ENCODE peak calls at places on chromosomes 4 and X, in eight cellular contexts. R is iPS DF 6.9; E is right atrium auricular region; G is sigmoid colon; F is pancreas; V is heart right ventricle; W is lung; Z is CD8-positive, alpha-beta T cell. J is an unnamed sample.

GRCh38 chr4:16001484-16001858 is 38.5 kb upstream of the FGFBP2 start:
- DNase-seq in R (peak), E (peak), G (peak), F (no peak), V (no peak), W (peak), Z (no peak), J (no peak)

GRCh38 chr4:95835672-95836071 is 4.2 kb upstream of the PDHA2 start:
- DNase-seq in R (peak), E (no peak), G (no peak), F (no peak), V (no peak), W (no peak), Z (no peak), J (no peak)

GRCh38 chrX:144327515-144327914 is 443.6 kb downstream of the UBE2NL start:
- DNase-seq in R (no peak), E (no peak), G (no peak), F (no peak), V (no peak), W (no peak), Z (no peak), J (no peak)

GRCh38 chr4:74919783-74920182 is 13.1 kb upstream of the PARM1 start:
- DNase-seq in R (no peak), E (no peak), G (no peak), F (no peak), V (no peak), W (no peak), Z (no peak), J (no peak)

GRCh38 chr4:174503079-174503724 is 19.1 kb downstream of the HPGD start:
- DNase-seq in R (no peak), E (no peak), G (no peak), F (no peak), V (no peak), W (no peak), Z (no peak), J (no peak)

GRCh38 chr4:37381040-37381668 is 136.6 kb downstream of the NWD2 start:
- DNase-seq in R (no peak), E (no peak), G (no peak), F (no peak), V (no peak), W (no peak), Z (no peak), J (no peak)

GRCh38 chr4:109207060-109207459 is 95.4 kb downstream of the COL25A1 start:
- DNase-seq in R (no peak), E (no peak), G (no peak), F (no peak), V (no peak), W (no peak), Z (no peak), J (no peak)

GRCh38 chr4:79446145-79446544 is 38.1 kb upstream of the GK2 start:
- DNase-seq in R (no peak), E (no peak), G (no peak), F (no peak), V (no peak), W (no peak), Z (no peak), J (no peak)

GRCh38 chr4:140098481-140099132 is 55.4 kb downstream of the MAML3 start:
- DNase-seq in R (no peak), E (no peak), G (no peak), F (no peak), V (no peak), W (no peak), Z (no peak), J (no peak)

GRCh38 chr4:17494258-17494657 is 17.6 kb downstream of the QDPR start:
- DNase-seq in R (no peak), E (no peak), G (no peak), F (no peak), V (no peak), W (no peak), Z (no peak), J (no peak)

DNA sequence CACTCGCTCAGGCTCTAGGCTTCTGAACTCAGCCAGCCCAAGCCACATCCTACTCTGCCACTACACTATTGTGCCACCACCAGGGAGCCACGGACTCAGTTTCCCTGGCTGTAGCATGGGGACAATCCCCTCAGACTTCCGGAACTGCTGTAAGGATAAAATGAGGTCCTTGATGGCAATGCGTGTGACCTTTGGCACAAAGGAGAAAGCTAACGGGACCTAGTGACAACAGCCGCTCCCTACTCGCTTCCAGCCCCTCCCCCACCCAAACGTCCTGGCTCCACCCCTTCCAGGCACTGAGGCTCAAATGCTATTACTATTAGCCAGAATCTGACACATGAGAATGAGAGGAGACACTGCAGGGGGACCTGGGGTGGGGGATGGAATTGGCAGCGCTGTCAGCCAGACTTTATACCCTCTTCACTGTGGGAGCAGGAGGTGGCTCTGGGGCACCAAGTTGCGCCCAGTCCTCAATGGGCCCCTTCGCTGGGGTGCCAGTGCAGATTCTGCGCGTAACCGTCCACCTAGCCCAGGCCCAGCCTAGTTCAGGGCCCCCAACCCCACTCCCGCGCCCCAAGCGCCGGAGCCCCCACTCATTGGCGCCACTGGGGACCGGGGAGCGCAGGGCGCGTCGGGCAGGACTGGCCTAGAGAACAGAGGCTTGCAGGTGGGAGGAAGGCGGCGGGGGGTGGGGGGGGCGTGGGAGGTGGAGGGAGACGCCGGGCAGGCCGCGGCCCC is 5.3 kb upstream of the DUSP9 start:
- DNase-seq in R (no peak), E (no peak), G (no peak), F (no peak), V (no peak), W (no peak), Z (no peak), J (peak)
- H3K4me3 ChIP-seq in R (peak), E (no peak), G (no peak), F (peak), V (peak), W (no peak), Z (no peak), J (peak)

GRCh38 chr4:6909113-6909969 is at the start of gene TBC1D14:
- DNase-seq in R (no peak), E (peak), G (peak), F (peak), V (peak), W (peak), Z (peak), J (peak)

GRCh38 chr4:6910340-6910959 is 824 bp downstream of the TBC1D14 start:
- DNase-seq in R (no peak), E (no peak), G (peak), F (no peak), V (no peak), W (no peak), Z (no peak), J (no peak)

GRCh38 chr4:6909970-6910339 is 329 bp downstream of the TBC1D14 start:
- DNase-seq in R (no peak), E (no peak), G (no peak), F (peak), V (peak), W (no peak), Z (no peak), J (peak)

GRCh38 chr4:6907658-6908191 is 1.9 kb upstream of the TBC1D14 start:
- DNase-seq in R (no peak), E (no peak), G (peak), F (no peak), V (peak), W (no peak), Z (no peak), J (peak)

DNA sequence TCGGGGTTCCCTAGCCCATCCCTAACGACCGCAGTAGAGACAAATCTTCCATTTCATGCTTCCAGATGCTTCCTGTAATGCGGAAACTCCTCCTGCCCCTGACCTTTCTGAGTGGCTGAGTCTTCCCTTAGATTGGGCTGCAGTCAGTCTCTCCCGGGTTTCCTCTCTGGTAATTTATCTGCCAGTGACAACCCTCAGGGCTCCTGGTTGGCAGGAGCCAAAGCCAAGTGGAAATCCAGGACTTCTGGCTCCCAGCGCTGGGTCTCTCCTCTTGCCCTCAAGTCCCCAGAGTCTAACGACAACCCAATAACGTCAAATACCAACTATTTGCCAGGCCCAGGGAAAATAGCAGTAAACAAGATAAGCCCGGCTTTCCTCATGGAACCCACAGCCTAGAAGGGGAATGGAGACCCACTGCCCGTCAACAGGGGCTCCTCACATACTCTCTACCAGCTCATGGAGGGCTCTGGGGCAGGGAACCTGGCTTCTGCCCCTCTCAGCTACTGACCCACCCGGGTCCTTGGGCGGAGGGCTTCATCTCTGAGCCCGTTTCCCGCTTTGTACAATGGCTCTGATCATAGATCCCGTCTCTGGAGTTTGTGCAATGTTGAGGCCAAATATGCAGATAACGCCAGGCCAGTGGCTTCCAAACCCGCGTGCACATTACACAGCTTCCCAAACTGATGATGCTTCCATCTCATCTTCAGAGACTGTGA is 1.1 kb upstream of the TBC1D14 start:
- DNase-seq in R (no peak), E (no peak), G (peak), F (no peak), V (no peak), W (no peak), Z (no peak), J (peak)
- H3K27ac ChIP-seq in R (no peak), E (peak), G (peak), F (peak), V (peak), W (peak), Z (peak), J (peak)

GRCh38 chrX:19791562-19791961 is 95.8 kb downstream of the SH3KBP1 start:
- DNase-seq in R (no peak), E (no peak), G (no peak), F (no peak), V (no peak), W (no peak), Z (no peak), J (no peak)
- H3K4me3 ChIP-seq in R (no peak), E (no peak), G (no peak), F (no peak), V (no peak), W (no peak), Z (no peak), J (no peak)

DNA sequence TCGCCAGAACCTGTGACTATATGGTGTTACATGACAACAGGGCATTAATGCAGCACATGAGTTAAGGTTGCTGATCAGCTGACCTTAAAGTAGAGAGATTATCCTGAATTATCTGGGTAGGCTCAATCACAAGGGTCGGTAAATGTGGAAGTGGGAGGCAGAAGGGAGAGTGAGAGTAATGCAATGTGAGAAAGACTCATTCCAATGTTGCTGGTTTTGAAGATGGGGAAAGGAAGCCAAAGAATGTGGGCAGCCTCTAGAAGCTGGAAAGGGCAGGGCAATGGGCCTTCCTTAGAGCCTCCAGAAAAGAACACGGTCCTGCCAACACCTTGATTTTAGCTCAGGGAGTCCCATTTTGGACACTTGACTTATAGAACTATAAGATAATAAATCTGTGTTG is 67.4 kb downstream of the STX18 start:
- DNase-seq in R (no peak), E (no peak), G (no peak), F (no peak), V (no peak), W (no peak), Z (no peak), J (no peak)
- H3K27ac ChIP-seq in R (no peak), E (no peak), G (no peak), F (no peak), V (no peak), W (no peak), Z (no peak), J (no peak)

GRCh38 chr4:40190465-40190864 is 6.4 kb upstream of the RHOH start:
- DNase-seq in R (no peak), E (no peak), G (no peak), F (no peak), V (no peak), W (no peak), Z (no peak), J (no peak)

GRCh38 chr4:40190880-40191815 is 5.7 kb upstream of the RHOH start:
- DNase-seq in R (no peak), E (no peak), G (no peak), F (no peak), V (no peak), W (no peak), Z (no peak), J (no peak)

GRCh38 chr4:40193578-40193977 is 3.3 kb upstream of the RHOH start:
- DNase-seq in R (no peak), E (no peak), G (no peak), F (no peak), V (no peak), W (no peak), Z (no peak), J (no peak)

GRCh38 chr4:40193018-40193571 is 3.7 kb upstream of the RHOH start:
- DNase-seq in R (no peak), E (no peak), G (no peak), F (no peak), V (no peak), W (no peak), Z (no peak), J (no peak)

GRCh38 chr4:40192286-40193017 is 4.4 kb upstream of the RHOH start:
- DNase-seq in R (no peak), E (no peak), G (no peak), F (no peak), V (no peak), W (no peak), Z (no peak), J (no peak)
- H3K4me3 ChIP-seq in R (no peak), E (no peak), G (no peak), F (no peak), V (no peak), W (no peak), Z (peak), J (peak)

DNA sequence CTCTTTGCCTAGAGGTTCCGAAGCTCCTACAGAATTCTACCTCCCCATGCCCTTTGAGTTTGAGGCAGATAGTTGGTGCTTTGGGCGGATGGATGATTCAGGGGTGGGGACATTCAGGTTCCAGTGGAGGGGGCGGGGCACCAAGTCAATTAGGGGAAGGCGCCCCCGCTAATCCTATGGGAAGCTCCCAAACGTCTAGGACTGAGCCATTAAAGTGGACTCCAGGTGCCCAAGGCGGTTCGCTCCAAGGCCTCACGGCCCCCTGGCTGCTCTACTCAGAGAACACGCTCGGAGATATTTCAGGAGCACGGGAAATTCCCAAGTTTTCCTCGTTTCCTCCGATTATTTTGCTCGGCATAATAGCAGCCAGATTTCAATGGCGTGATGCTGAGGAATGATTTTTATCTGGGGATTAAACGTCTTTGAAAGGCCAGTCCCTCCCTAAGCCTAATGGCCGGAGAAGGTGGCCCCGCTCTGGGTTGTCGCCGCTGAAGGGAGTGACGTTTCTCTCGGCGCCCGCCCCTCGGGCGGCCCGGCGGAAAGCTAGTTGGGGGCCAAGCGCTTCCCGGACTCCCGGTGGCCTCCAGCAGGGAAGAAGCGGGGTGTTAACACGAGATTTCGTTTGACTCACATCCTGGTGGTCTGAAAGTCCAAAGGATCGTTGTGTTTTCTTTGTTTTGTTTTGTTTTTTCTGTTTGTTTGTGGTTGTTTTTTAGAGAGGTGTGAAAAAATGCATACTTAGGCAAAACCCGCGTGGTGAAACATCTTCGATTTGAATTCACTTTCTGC is 1.5 kb downstream of the MSX1 start:
- DNase-seq in R (no peak), E (no peak), G (no peak), F (no peak), V (peak), W (no peak), Z (no peak), J (no peak)
- H3K27ac ChIP-seq in R (no peak), E (peak), G (no peak), F (peak), V (peak), W (peak), Z (no peak), J (peak)

J was measured in spleen.